ENCODE peak calls at places on chromosome 11, in nine cellular contexts. V is amniotic stem cell; T is NCI-H1436 treated with DMSO at 0.1 percent for 48 hours; P is CD4-positive, alpha-beta memory T cell; W is neural crest cell; H is stimulated activated CD4-positive, alpha-beta T cell treated with anti-CD3 and anti-CD28 coated beads, TNF-alpha, amount 100 ng/mL, for 48 hours; Q is HTR-8/SVneo; L is naive thymus-derived CD8-positive, alpha-beta T cell; Z is left lung. J is an unnamed sample.

GRCh38 chr11:96241351-96241841 is 101.6 kb downstream of the MAML2 start:
- DNase-seq in V (no peak), T (no peak), P (no peak), W (no peak), H (no peak), Q (no peak), L (no peak), Z (no peak), J (no peak)

GRCh38 chr11:9574806-9575530 is 1.5 kb downstream of the WEE1 start:
- DNase-seq in V (peak), T (no peak), P (peak), W (peak), H (no peak), Q (peak), L (peak), Z (peak), J (peak)

GRCh38 chr11:94928146-94928995 is 45.0 kb downstream of the CWC15 start:
- DNase-seq in V (no peak), T (no peak), P (no peak), W (no peak), H (no peak), Q (no peak), L (no peak), Z (no peak), J (no peak)

GRCh38 chr11:1087279-1087960 is 12.7 kb downstream of the MUC2 start:
- DNase-seq in V (no peak), T (no peak), P (no peak), W (no peak), H (no peak), Q (no peak), L (no peak), Z (no peak), J (peak)

GRCh38 chr11:65355776-65356393 is 1.3 kb downstream of the TIGD3 start:
- DNase-seq in V (no peak), T (no peak), P (no peak), W (no peak), H (no peak), Q (no peak), L (no peak), Z (no peak), J (no peak)

GRCh38 chr11:59669611-59670009 is 773 bp upstream of the PATL1 start:
- DNase-seq in V (peak), T (no peak), P (no peak), W (peak), H (no peak), Q (peak), L (no peak), Z (peak), J (no peak)

GRCh38 chr11:64206457-64207246 is at the start of gene FERMT3:
- DNase-seq in V (no peak), T (no peak), P (peak), W (no peak), H (peak), Q (no peak), L (peak), Z (peak), J (no peak)

GRCh38 chr11:128492903-128493569 is 94.3 kb downstream of the ETS1 start:
- DNase-seq in V (no peak), T (no peak), P (peak), W (no peak), H (no peak), Q (no peak), L (peak), Z (no peak), J (no peak)

GRCh38 chr11:117172678-117173421 is 5.7 kb upstream of the SIDT2 start:
- DNase-seq in V (no peak), T (no peak), P (no peak), W (no peak), H (no peak), Q (no peak), L (no peak), Z (no peak), J (no peak)